ENCODE peak calls at places on chromosomes 1 and 21, in six cellular contexts. O, X, C, E, U and Q are unnamed samples. For H3K27me3, the result is how much of the 10 kb centered on the place peaks cover.

GRCh38 chr1:165899461-165899941 is 72.1 kb downstream of the UCK2 start:
- DNase-seq in C (peak), O (peak), U (peak), E (peak), X (no peak), Q (no peak)

GRCh38 chr1:77514871-77515776 is 167.3 kb downstream of the ZZZ3 start:
- DNase-seq in C (peak), X (no peak), U (peak), E (no peak), O (peak), Q (no peak)

GRCh38 chr1:243489164-243489527 is 233.3 kb downstream of the SDCCAG8 start:
- DNase-seq in U (no peak), O (no peak), E (no peak), C (no peak), X (no peak), Q (no peak)

GRCh38 chr1:183126528-183126927 is 59.5 kb upstream of the LAMC2 start:
- DNase-seq in C (no peak), X (no peak), O (peak), E (no peak), U (peak), Q (no peak)

GRCh38 chr1:32101233-32101681 is 6.6 kb upstream of the KPNA6 start:
- DNase-seq in X (no peak), C (no peak), E (no peak), O (peak), U (peak), Q (peak)

GRCh38 chr1:223712184-223712855 is at the start of gene CAPN2:
- DNase-seq in U (peak), C (peak), O (peak), X (no peak), E (peak), Q (peak)

GRCh38 chr1:101130673-101131072 is 105.1 kb upstream of the DPH5 start:
- DNase-seq in X (no peak), U (peak), E (peak), O (peak), C (no peak), Q (peak)

GRCh38 chr1:69794831-69795230 is 227.1 kb downstream of the LRRC7 start:
- DNase-seq in U (no peak), O (no peak), X (no peak), C (no peak), E (no peak), Q (no peak)

GRCh38 chr1:203069028-203069804 is 16.6 kb downstream of the MYOG start:
- DNase-seq in E (peak), C (no peak), U (no peak), O (no peak), X (no peak), Q (no peak)

GRCh38 chr1:32765561-32766327 is 51.4 kb downstream of the YARS1 start:
- DNase-seq in X (no peak), U (no peak), E (no peak), C (peak), O (no peak), Q (no peak)

GRCh38 chr1:153957744-153958110 is 685 bp downstream of the CRTC2 start:
- DNase-seq in U (peak), O (no peak), X (no peak), C (peak), E (peak), Q (no peak)

GRCh38 chr1:156599811-156600210 is 1.5 kb downstream of the GPATCH4 start:
- DNase-seq in O (no peak), E (peak), X (no peak), C (no peak), U (no peak), Q (no peak)

GRCh38 chr1:156571261-156571958 is 955 bp downstream of the IQGAP3 start:
- DNase-seq in C (no peak), E (peak), X (no peak), U (peak), O (peak), Q (peak)

GRCh38 chr1:182611787-182612186 is 7.6 kb upstream of the RGS16 start:
- DNase-seq in O (no peak), U (no peak), X (no peak), E (no peak), C (peak), Q (no peak)

GRCh38 chr1:116185161-116185701 is 74.0 kb downstream of the MAB21L3 start:
- DNase-seq in E (no peak), U (no peak), O (no peak), X (no peak), C (no peak), Q (no peak)

GRCh38 chr1:16498573-16499359 is 15.3 kb downstream of the RNU1-1 start:
- DNase-seq in E (peak), U (peak), X (no peak), C (peak), O (peak), Q (peak)

GRCh38 chr1:228511539-228512445 is 24.6 kb downstream of the RNF187 start:
- DNase-seq in O (no peak), C (no peak), E (no peak), X (no peak), U (no peak), Q (no peak)
- H3K27me3 ChIP-seq in O (under half), C (under half), E (under half), X (under half), U (under half), Q (under half)

GRCh38 chr21:36217711-36218110 is 61.1 kb downstream of the DOP1B start:
- DNase-seq in X (no peak), U (no peak), O (no peak), C (no peak), E (no peak), Q (no peak)
- H3K4me2 ChIP-seq in X (no peak), U (no peak), O (no peak), C (no peak), E (no peak), Q (no peak)

GRCh38 chr21:44305691-44306090 is 5.8 kb downstream of the PFKL start:
- DNase-seq in C (no peak), U (no peak), X (no peak), O (no peak), E (no peak), Q (no peak)
- H3K27ac ChIP-seq in C (no peak), U (no peak), X (no peak), O (no peak), E (no peak), Q (no peak)

GRCh38 chr1:17610085-17610484 is 70.6 kb downstream of the ARHGEF10L start:
- DNase-seq in C (no peak), O (no peak), U (no peak), E (no peak), X (no peak), Q (no peak)
- H3K27me3 ChIP-seq in C (under half), O (under half), U (under half), E (under half), X (under half), Q (under half)

GRCh38 chr1:13666317-13666716 is 33.7 kb upstream of the PRDM2 start:
- DNase-seq in U (no peak), X (no peak), E (no peak), C (no peak), O (no peak), Q (no peak)
- H3K4me2 ChIP-seq in U (no peak), X (no peak), E (no peak), C (no peak), O (no peak), Q (no peak)

DNA sequence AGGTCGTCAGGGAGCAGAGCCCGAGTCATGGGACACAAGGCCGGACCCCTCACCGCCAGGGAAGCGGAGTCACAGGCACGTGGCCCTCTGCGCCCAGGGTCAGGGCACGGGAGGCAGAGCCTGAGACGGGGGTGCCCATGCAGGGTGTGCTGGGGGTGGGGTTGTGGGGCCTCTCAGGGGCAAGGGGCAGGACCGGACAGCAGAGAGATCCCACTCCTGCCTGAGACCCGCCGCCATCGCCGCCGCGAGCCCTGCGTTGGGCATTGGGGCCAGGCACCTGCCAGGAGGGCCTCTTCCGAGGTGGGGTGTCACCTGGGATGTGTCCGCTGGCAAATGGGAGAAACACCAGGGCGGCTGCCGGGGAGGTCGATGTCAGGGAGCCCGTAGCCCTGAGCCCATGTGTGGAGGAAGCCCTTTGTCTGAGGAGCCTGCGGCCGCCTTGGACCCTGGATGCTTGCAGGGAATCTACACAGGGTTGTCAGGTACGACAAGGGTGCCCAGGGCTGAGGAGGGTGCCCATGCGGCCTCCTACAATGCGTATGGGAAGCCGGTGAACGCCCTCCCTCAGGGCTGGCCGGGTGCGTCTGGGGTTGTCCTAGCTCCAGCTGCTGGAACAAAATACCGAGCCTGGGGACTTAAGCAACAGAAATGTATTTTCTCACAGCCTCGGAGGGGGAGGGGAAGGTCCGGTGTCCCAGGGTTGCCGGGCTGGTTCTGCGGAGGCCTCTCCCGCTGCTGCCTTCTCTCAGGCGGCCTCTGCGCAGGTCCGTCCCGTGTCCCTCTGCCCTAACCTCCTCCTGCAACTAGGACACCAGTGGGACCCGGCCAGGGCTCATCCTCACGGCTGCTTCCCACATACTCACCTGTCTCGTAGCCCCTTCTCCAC is 16.4 kb upstream of the C1orf159 start:
- DNase-seq in O (no peak), E (no peak), X (no peak), C (no peak), U (no peak), Q (peak)
- H3K27ac ChIP-seq in O (no peak), E (no peak), X (no peak), C (no peak), U (no peak), Q (no peak)

GRCh38 chr21:31957631-31958030 is 84.8 kb downstream of the HUNK start:
- DNase-seq in C (no peak), E (no peak), X (no peak), U (no peak), O (no peak), Q (no peak)

GRCh38 chr21:31959881-31960280 is 87.1 kb downstream of the HUNK start:
- DNase-seq in X (no peak), C (no peak), U (no peak), E (no peak), O (no peak), Q (no peak)

GRCh38 chr21:31967334-31967733 is 94.5 kb downstream of the HUNK start:
- DNase-seq in X (no peak), U (no peak), E (no peak), C (no peak), O (no peak), Q (no peak)

GRCh38 chr21:31961027-31961426 is 88.2 kb downstream of the HUNK start:
- DNase-seq in X (no peak), U (no peak), C (no peak), O (no peak), E (no peak), Q (no peak)

GRCh38 chr21:31961704-31962103 is 88.9 kb downstream of the HUNK start:
- DNase-seq in C (no peak), O (no peak), E (no peak), U (no peak), X (no peak), Q (no peak)
- H3K27me3 ChIP-seq in C (under half), O (under half), E (under half), U (under half), X (under half), Q (half or more)

GRCh38 chr1:235207202-235207565 is 46.1 kb upstream of the RBM34 start:
- DNase-seq in X (no peak), C (no peak), E (peak), U (peak), O (no peak), Q (no peak)
- H3K4me2 ChIP-seq in X (no peak), C (no peak), E (no peak), U (no peak), O (no peak), Q (no peak)

GRCh38 chr1:5271264-5271663 is 616.9 kb downstream of the AJAP1 start:
- DNase-seq in O (no peak), C (no peak), U (no peak), E (no peak), X (no peak), Q (no peak)
- H3K27ac ChIP-seq in O (no peak), C (no peak), U (no peak), E (no peak), X (no peak), Q (no peak)